ENCODE peak calls at places on chromosomes 13 and 19, in ten cellular contexts. J is CD8-positive, alpha-beta T cell; D is mucosa of descending colon; S is PC-3; Y is psoas muscle; F is keratinocyte; K is cardiac muscle cell; L is cardiac fibroblast; Z is dorsolateral prefrontal cortex; Q is BE2C. I is an unnamed sample.

GRCh38 chr13:35475960-35476943 is at the start of gene MAB21L1:
- DNase-seq in K (peak), F (no peak), Z (no peak), Y (peak), J (no peak), Q (peak), D (peak), S (no peak), L (peak), I (peak)

GRCh38 chr13:95624020-95624419 is 20.5 kb downstream of the DZIP1 start:
- DNase-seq in F (no peak), Q (peak), Z (no peak), K (peak), Y (no peak), J (peak), D (peak), L (peak), S (peak), I (peak)

GRCh38 chr19:31715249-31715944 is 366.2 kb upstream of the TSHZ3 start:
- DNase-seq in F (no peak), D (no peak), J (no peak), S (no peak), Y (peak), K (peak), Q (no peak), L (peak), Z (no peak), I (peak)

GRCh38 chr13:26037302-26037701 is 14.5 kb downstream of the SHISA2 start:
- DNase-seq in Z (peak), Q (peak), F (no peak), L (peak), S (peak), D (peak), J (peak), Y (no peak), K (peak), I (no peak)

GRCh38 chr13:34334984-34335661 is 517.2 kb downstream of the RFC3 start:
- DNase-seq in F (no peak), J (no peak), D (no peak), Z (no peak), K (no peak), S (no peak), Y (no peak), L (no peak), Q (no peak), I (peak)

GRCh38 chr19:11814707-11815050 is 606 bp downstream of the ZNF440 start:
- DNase-seq in L (peak), S (peak), Q (peak), Z (no peak), F (no peak), Y (no peak), K (peak), J (no peak), D (peak), I (no peak)

GRCh38 chr19:52086481-52086880 is 9.1 kb downstream of the ZNF841 start:
- DNase-seq in D (no peak), Z (no peak), K (peak), J (no peak), L (peak), S (no peak), F (no peak), Y (no peak), Q (no peak), I (peak)

GRCh38 chr19:13154911-13155471 is 4.8 kb downstream of the IER2 start:
- DNase-seq in Y (peak), F (no peak), D (peak), L (no peak), J (peak), Q (peak), K (peak), S (peak), Z (no peak), I (no peak)

GRCh38 chr19:33399745-33400681 is 26.5 kb downstream of the CEBPG start:
- DNase-seq in J (no peak), D (no peak), Q (peak), L (no peak), F (no peak), Z (no peak), Y (no peak), K (no peak), S (no peak), I (no peak)

GRCh38 chr19:29263305-29264080 is 50.5 kb upstream of the UQCRFS1 start:
- DNase-seq in J (peak), Z (peak), K (peak), Y (peak), Q (peak), F (no peak), L (peak), S (peak), D (peak), I (peak)

GRCh38 chr13:86655561-86655960 is 856.3 kb upstream of the SLITRK6 start:
- DNase-seq in Q (no peak), F (no peak), S (no peak), Y (no peak), K (no peak), Z (no peak), D (no peak), J (no peak), L (no peak), I (no peak)

GRCh38 chr19:45467115-45467455 is 711 bp upstream of the FOSB start:
- DNase-seq in S (no peak), F (no peak), J (no peak), Q (no peak), K (peak), L (no peak), Y (no peak), Z (no peak), D (no peak), I (no peak)

GRCh38 chr13:59531571-59532091 is 632.1 kb downstream of the DIAPH3 start:
- DNase-seq in F (no peak), Z (peak), L (peak), K (peak), Q (peak), D (peak), S (peak), J (peak), Y (peak), I (peak)

GRCh38 chr13:96090240-96091101 is 564 bp downstream of the HS6ST3 start:
- DNase-seq in Z (peak), K (peak), Q (peak), F (no peak), L (peak), Y (peak), S (no peak), D (no peak), J (no peak), I (peak)

GRCh38 chr13:48590141-48590863 is 57.4 kb upstream of the RCBTB2 start:
- DNase-seq in L (no peak), S (no peak), K (no peak), F (no peak), Z (no peak), D (peak), J (no peak), Y (no peak), Q (no peak), I (no peak)

GRCh38 chr19:43739836-43740235 is 14.9 kb downstream of the SMG9 start:
- DNase-seq in L (no peak), F (no peak), Q (no peak), D (peak), J (no peak), K (no peak), Y (no peak), Z (no peak), S (peak), I (no peak)

GRCh38 chr19:48613024-48613851 is 1.6 kb downstream of the FAM83E start:
- DNase-seq in L (no peak), S (no peak), Y (peak), K (no peak), F (no peak), Q (no peak), Z (peak), J (no peak), D (peak), I (no peak)

GRCh38 chr19:40671404-40671803 is 19.0 kb downstream of the NUMBL start:
- DNase-seq in L (no peak), Y (no peak), J (no peak), K (no peak), S (no peak), Z (peak), F (no peak), Q (no peak), D (no peak), I (no peak)

GRCh38 chr19:13120817-13121216 is 2.8 kb downstream of the NACC1 start:
- DNase-seq in S (no peak), J (no peak), D (no peak), F (no peak), Z (no peak), Y (no peak), Q (no peak), L (peak), K (peak), I (peak)

GRCh38 chr13:19984430-19985218 is 26.1 kb downstream of the ZMYM2 start:
- DNase-seq in Q (no peak), L (peak), F (no peak), S (peak), Z (no peak), D (no peak), K (peak), J (no peak), Y (no peak), I (peak)

GRCh38 chr19:3785464-3785937 is 680 bp downstream of the MATK start:
- DNase-seq in K (no peak), L (no peak), Q (no peak), Y (no peak), D (no peak), Z (peak), J (peak), S (no peak), F (no peak), I (peak)

GRCh38 chr13:27524981-27525975 is 74.9 kb upstream of the MTIF3 start:
- DNase-seq in L (no peak), S (no peak), J (no peak), K (no peak), D (no peak), Y (no peak), Z (no peak), Q (no peak), F (no peak), I (no peak)

GRCh38 chr13:28493740-28494536 is 990 bp downstream of the FLT1 start:
- DNase-seq in F (no peak), Y (no peak), Q (peak), J (no peak), L (no peak), D (no peak), S (no peak), Z (no peak), K (no peak), I (peak)

GRCh38 chr19:42272989-42273406 is 3.9 kb downstream of the CIC start:
- DNase-seq in Q (no peak), L (no peak), D (no peak), Y (no peak), F (no peak), J (no peak), K (no peak), Z (no peak), S (no peak), I (no peak)

GRCh38 chr13:19818223-19818842 is 35.6 kb upstream of the PSPC1 start:
- DNase-seq in Q (peak), J (peak), Z (no peak), Y (peak), K (peak), D (peak), F (no peak), L (peak), S (peak), I (peak)

GRCh38 chr19:11324079-11324661 is 15.3 kb downstream of the RAB3D start:
- DNase-seq in K (peak), S (peak), J (no peak), Y (peak), F (no peak), Q (peak), Z (no peak), L (peak), D (peak), I (peak)

GRCh38 chr19:51367565-51368365 is 1.0 kb downstream of the CLDND2 start:
- DNase-seq in K (peak), Z (peak), L (peak), D (peak), Y (peak), F (peak), Q (peak), J (peak), S (peak), I (peak)

GRCh38 chr19:41531438-41532311 is 44.3 kb upstream of the CEACAM21 start:
- DNase-seq in Q (no peak), K (peak), J (peak), L (peak), F (no peak), Z (no peak), Y (peak), S (no peak), D (peak), I (peak)

GRCh38 chr13:59483441-59484116 is 680.1 kb downstream of the DIAPH3 start:
- DNase-seq in F (no peak), S (no peak), L (peak), Y (no peak), D (no peak), J (no peak), Q (peak), Z (no peak), K (peak), I (no peak)

GRCh38 chr19:33950141-33950805 is 153.6 kb downstream of the KCTD15 start:
- DNase-seq in Z (no peak), S (no peak), J (no peak), L (peak), Y (no peak), F (no peak), Q (no peak), K (peak), D (no peak), I (no peak)

GRCh38 chr19:54209748-54210494 is 9.3 kb downstream of the RPS9 start:
- DNase-seq in S (peak), J (no peak), K (peak), Z (peak), F (no peak), L (peak), Q (peak), Y (peak), D (peak), I (peak)

GRCh38 chr19:2798733-2799132 is 13.4 kb downstream of the THOP1 start:
- DNase-seq in K (peak), Y (peak), F (no peak), Z (no peak), D (no peak), S (peak), J (no peak), L (peak), Q (no peak), I (peak)

GRCh38 chr19:13882841-13883240 is 5.9 kb downstream of the NANOS3 start:
- DNase-seq in Z (no peak), J (no peak), D (no peak), K (no peak), Q (no peak), Y (no peak), S (no peak), F (no peak), L (no peak), I (no peak)

GRCh38 chr19:53808710-53809125 is 15.4 kb downstream of the NLRP12 start:
- DNase-seq in Z (no peak), J (no peak), F (no peak), K (peak), D (no peak), Y (no peak), S (peak), Q (no peak), L (peak), I (peak)

GRCh38 chr13:79735228-79735627 is 254.3 kb downstream of the NDFIP2 start:
- DNase-seq in L (peak), F (no peak), D (no peak), K (peak), Q (no peak), J (no peak), Y (no peak), S (no peak), Z (no peak), I (peak)

GRCh38 chr13:93977986-93978385 is 501.5 kb downstream of the DCT start:
- DNase-seq in K (peak), L (peak), J (no peak), S (no peak), F (no peak), Y (no peak), Q (no peak), D (no peak), Z (no peak), I (no peak)
- TF ChIP-seq CTCF in K (no peak), L (no peak), J (no peak), S (no peak), F (no peak), Y (no peak), Q (no peak), D (no peak), Z (no peak), I (no peak)

DNA sequence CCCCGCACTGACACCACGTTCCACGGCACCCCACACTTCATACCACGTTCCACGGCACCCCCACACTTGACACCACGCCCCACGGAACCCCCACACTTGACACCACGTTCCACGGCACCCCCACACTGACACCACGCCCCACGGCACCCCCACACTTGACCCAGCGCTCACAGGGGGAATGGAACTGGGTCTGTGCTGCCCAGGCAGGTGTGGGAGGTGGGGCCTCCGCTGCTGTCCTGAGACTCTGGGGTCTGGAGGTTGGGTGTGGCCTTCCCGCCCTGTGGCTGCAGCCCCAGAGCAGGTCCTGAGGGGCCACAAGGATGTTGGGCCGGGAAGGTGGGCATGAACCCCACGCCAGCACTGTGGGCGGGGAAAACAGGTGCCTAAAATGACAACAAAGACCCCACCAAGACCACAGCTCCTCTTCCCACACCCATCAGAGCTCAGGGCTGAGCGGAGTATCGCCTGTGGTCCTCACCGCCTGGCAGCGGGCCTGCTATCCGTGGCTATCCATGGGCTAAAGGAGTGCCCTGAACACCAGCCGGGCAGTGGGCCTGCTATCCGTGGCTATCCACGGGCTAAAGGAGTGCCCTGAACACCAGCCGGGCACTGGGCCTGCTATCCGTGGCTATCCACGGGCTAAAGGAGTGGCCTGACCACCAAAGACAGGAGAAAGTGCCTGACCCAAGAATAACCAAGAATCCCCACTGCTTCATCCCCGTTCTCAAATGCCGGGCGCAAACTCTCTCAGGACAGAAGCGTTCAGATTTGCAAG is 59.9 kb upstream of the C13orf46 start:
- DNase-seq in L (no peak), Q (no peak), Z (no peak), J (no peak), Y (no peak), F (no peak), S (no peak), K (no peak), D (no peak), I (no peak)
- H3K4me3 ChIP-seq in L (no peak), Q (no peak), Z (peak), J (no peak), Y (no peak), F (no peak), S (no peak), K (no peak), D (no peak), I (no peak)

DNA sequence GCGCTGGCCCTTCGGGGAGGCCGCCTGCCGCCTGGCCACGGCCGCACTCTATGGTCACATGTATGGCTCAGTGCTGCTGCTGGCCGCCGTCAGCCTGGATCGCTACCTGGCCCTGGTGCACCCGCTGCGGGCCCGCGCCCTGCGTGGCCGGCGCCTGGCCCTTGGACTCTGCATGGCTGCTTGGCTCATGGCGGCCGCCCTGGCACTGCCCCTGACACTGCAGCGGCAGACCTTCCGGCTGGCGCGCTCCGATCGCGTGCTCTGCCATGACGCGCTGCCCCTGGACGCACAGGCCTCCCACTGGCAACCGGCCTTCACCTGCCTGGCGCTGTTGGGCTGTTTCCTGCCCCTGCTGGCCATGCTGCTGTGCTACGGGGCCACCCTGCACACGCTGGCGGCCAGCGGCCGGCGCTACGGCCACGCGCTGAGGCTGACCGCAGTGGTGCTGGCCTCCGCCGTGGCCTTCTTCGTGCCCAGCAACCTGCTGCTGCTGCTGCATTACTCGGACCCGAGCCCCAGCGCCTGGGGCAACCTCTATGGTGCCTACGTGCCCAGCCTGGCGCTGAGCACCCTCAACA is 1.2 kb downstream of the F2RL3 start:
- DNase-seq in S (no peak), F (no peak), L (no peak), D (no peak), Q (no peak), Y (no peak), J (no peak), Z (no peak), K (no peak), I (no peak)
- TF ChIP-seq CTCF in S (no peak), F (no peak), L (no peak), D (no peak), Q (no peak), Y (no peak), J (no peak), Z (no peak), K (no peak), I (no peak)

GRCh38 chr19:19542507-19542906 is 4.4 kb downstream of the CILP2 start:
- DNase-seq in F (no peak), S (no peak), J (no peak), K (no peak), Y (no peak), L (no peak), Z (no peak), D (no peak), Q (no peak), I (no peak)
- H3K4me3 ChIP-seq in F (no peak), S (no peak), J (no peak), K (no peak), Y (no peak), L (no peak), Z (no peak), D (no peak), Q (no peak), I (no peak)

DNA sequence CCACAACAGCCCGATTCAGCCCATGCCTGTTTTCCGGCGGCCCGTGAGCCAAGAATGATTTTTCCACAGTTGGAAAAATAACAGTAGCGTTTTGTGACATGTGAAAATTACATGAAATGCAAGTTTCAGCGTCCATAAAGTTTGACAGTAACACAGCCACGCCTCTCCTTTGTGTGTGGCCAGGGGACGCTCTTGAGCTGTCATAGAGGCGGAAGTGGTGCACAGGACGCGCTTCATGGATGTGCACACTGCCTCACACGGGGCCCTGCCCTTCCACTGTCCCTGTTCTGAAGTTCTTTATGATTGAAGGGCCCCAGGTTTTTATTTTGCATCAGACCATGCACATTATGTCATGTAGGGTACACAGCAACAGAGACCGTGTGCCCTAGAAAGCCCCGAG is 12.4 kb upstream of the ELAVL1 start:
- DNase-seq in K (no peak), F (no peak), Q (no peak), D (peak), L (no peak), Y (no peak), J (peak), Z (no peak), S (no peak), I (no peak)
- TF ChIP-seq CTCF in K (peak), F (peak), Q (peak), D (no peak), L (no peak), Y (peak), J (no peak), Z (no peak), S (no peak), I (no peak)